ENCODE peak calls at places on chromosomes 12 and 14, in ten cellular contexts. S is stimulated activated CD8-positive, alpha-beta memory T cell treated with anti-CD3 and anti-CD28 coated beads, Interleukin-12 subunit alpha, Interleukin-12 subunit beta, amount 100 ng/mL, for 4 hours; Z is kidney tubule cell; D is Ammon's horn; P is ELR; G is COR-L47; N is ecto neural progenitor cell; J is HTR-8/SVneo; L is activated CD8-positive, alpha-beta memory T cell treated with anti-CD3 and anti-CD28 coated beads, Interleukin-2, amount 50 U/mL, for 4 hours; E is anterior cingulate cortex. Q is an unnamed sample.

GRCh38 chr12:100955139-100955538 is 160.6 kb downstream of the ANO4 start:
- DNase-seq in S (no peak), Z (peak), D (no peak), P (peak), G (no peak), N (no peak), J (peak), L (no peak), E (no peak), Q (no peak)

GRCh38 chr12:102197789-102198188 is at the start of gene PMCH:
- DNase-seq in S (no peak), Z (peak), D (no peak), P (peak), G (no peak), N (no peak), J (no peak), L (no peak), E (no peak), Q (no peak)

GRCh38 chr14:56046999-56047398 is 71.2 kb upstream of the PELI2 start:
- DNase-seq in S (no peak), Z (no peak), D (no peak), P (no peak), G (no peak), N (no peak), J (no peak), L (no peak), E (no peak), Q (no peak)

GRCh38 chr12:122860052-122860853 is 25.0 kb downstream of the HIP1R start:
- DNase-seq in S (peak), Z (peak), D (peak), P (peak), G (peak), N (peak), J (peak), L (peak), E (peak), Q (peak)

GRCh38 chr14:89912667-89913211 is 41.8 kb downstream of the EFCAB11 start:
- DNase-seq in S (no peak), Z (peak), D (peak), P (peak), G (peak), N (no peak), J (peak), L (no peak), E (peak), Q (no peak)

GRCh38 chr12:56267443-56268071 is 815 bp downstream of the COQ10A start:
- DNase-seq in S (no peak), Z (no peak), D (no peak), P (no peak), G (no peak), N (no peak), J (no peak), L (no peak), E (no peak), Q (peak)

GRCh38 chr14:38791862-38792261 is 311.2 kb downstream of the SEC23A start:
- DNase-seq in S (no peak), Z (no peak), D (no peak), P (no peak), G (no peak), N (no peak), J (no peak), L (no peak), E (no peak), Q (no peak)

GRCh38 chr14:54253195-54253947 is 143.4 kb upstream of the CDKN3 start:
- DNase-seq in S (no peak), Z (peak), D (no peak), P (peak), G (no peak), N (no peak), J (peak), L (no peak), E (no peak), Q (no peak)

GRCh38 chr12:88509347-88509746 is 70.9 kb downstream of the KITLG start:
- DNase-seq in S (no peak), Z (no peak), D (no peak), P (peak), G (no peak), N (no peak), J (no peak), L (no peak), E (no peak), Q (no peak)

GRCh38 chr14:105468621-105469241 is 5.9 kb upstream of the CRIP2 start:
- DNase-seq in S (no peak), Z (no peak), D (no peak), P (no peak), G (no peak), N (no peak), J (no peak), L (no peak), E (no peak), Q (no peak)

GRCh38 chr12:17060260-17060659 is 454.3 kb upstream of the LMO3 start:
- DNase-seq in S (no peak), Z (peak), D (no peak), P (peak), G (no peak), N (no peak), J (no peak), L (no peak), E (no peak), Q (no peak)

GRCh38 chr12:2958432-2959193 is 584 bp upstream of the TEAD4 start:
- DNase-seq in S (no peak), Z (peak), D (no peak), P (peak), G (peak), N (no peak), J (peak), L (no peak), E (no peak), Q (peak)

GRCh38 chr12:4763549-4763948 is 43.3 kb downstream of the GALNT8 start:
- DNase-seq in S (no peak), Z (no peak), D (no peak), P (peak), G (no peak), N (peak), J (no peak), L (no peak), E (no peak), Q (no peak)

GRCh38 chr12:57844725-57845477 is 1.6 kb downstream of the CTDSP2 start:
- DNase-seq in S (no peak), Z (peak), D (peak), P (peak), G (no peak), N (peak), J (peak), L (no peak), E (peak), Q (peak)

GRCh38 chr12:25585662-25586061 is 32.6 kb upstream of the LMNTD1 start:
- DNase-seq in S (no peak), Z (no peak), D (no peak), P (no peak), G (no peak), N (no peak), J (no peak), L (no peak), E (no peak), Q (no peak)

GRCh38 chr12:15044461-15044860 is 71.6 kb downstream of the PDE6H start:
- DNase-seq in S (no peak), Z (peak), D (no peak), P (no peak), G (no peak), N (no peak), J (no peak), L (no peak), E (no peak), Q (no peak)

GRCh38 chr12:109167781-109168180 is 51.4 kb downstream of the ACACB start:
- DNase-seq in S (no peak), Z (no peak), D (no peak), P (no peak), G (no peak), N (no peak), J (no peak), L (no peak), E (no peak), Q (no peak)

GRCh38 chr12:108117163-108117849 is 11.8 kb upstream of the WSCD2 start:
- DNase-seq in S (no peak), Z (no peak), D (no peak), P (no peak), G (no peak), N (no peak), J (no peak), L (no peak), E (no peak), Q (no peak)

GRCh38 chr12:107610030-107610859 is 75.4 kb upstream of the PWP1 start:
- DNase-seq in S (no peak), Z (peak), D (peak), P (peak), G (peak), N (peak), J (peak), L (no peak), E (no peak), Q (no peak)

GRCh38 chr12:64943686-64944085 is 119.2 kb downstream of the TBC1D30 start:
- DNase-seq in S (no peak), Z (no peak), D (no peak), P (peak), G (no peak), N (no peak), J (no peak), L (no peak), E (no peak), Q (no peak)

GRCh38 chr14:100621806-100622205 is 34.6 kb upstream of the BEGAIN start:
- DNase-seq in S (no peak), Z (no peak), D (no peak), P (no peak), G (no peak), N (no peak), J (no peak), L (no peak), E (no peak), Q (no peak)

GRCh38 chr12:94488449-94488848 is 28.8 kb upstream of the CEP83 start:
- DNase-seq in S (no peak), Z (no peak), D (peak), P (no peak), G (no peak), N (no peak), J (no peak), L (no peak), E (no peak), Q (no peak)

GRCh38 chr12:56998316-56998715 is 8.0 kb downstream of the ZBTB39 start:
- DNase-seq in S (no peak), Z (no peak), D (no peak), P (no peak), G (no peak), N (no peak), J (no peak), L (no peak), E (no peak), Q (no peak)

GRCh38 chr12:4775936-4776335 is 55.7 kb downstream of the GALNT8 start:
- DNase-seq in S (no peak), Z (no peak), D (peak), P (no peak), G (no peak), N (no peak), J (no peak), L (no peak), E (no peak), Q (no peak)

GRCh38 chr12:101759396-101760047 is 20.3 kb upstream of the SYCP3 start:
- DNase-seq in S (no peak), Z (peak), D (no peak), P (peak), G (no peak), N (no peak), J (peak), L (no peak), E (no peak), Q (no peak)

GRCh38 chr14:54593860-54594259 is 26.9 kb downstream of the SAMD4A start:
- DNase-seq in S (no peak), Z (peak), D (no peak), P (peak), G (no peak), N (no peak), J (no peak), L (no peak), E (no peak), Q (no peak)

GRCh38 chr12:111193511-111193910 is 175.4 kb downstream of the PHETA1 start:
- DNase-seq in S (no peak), Z (no peak), D (peak), P (no peak), G (no peak), N (no peak), J (no peak), L (no peak), E (no peak), Q (no peak)

GRCh38 chr12:54331-54730 is 12.2 kb upstream of the IQSEC3 start:
- DNase-seq in S (no peak), Z (no peak), D (no peak), P (no peak), G (no peak), N (no peak), J (no peak), L (no peak), E (no peak), Q (no peak)

GRCh38 chr12:91483471-91483985 is 300.9 kb upstream of the DCN start:
- DNase-seq in S (no peak), Z (no peak), D (no peak), P (no peak), G (no peak), N (no peak), J (no peak), L (no peak), E (no peak), Q (no peak)

GRCh38 chr14:21192875-21193535 is 37.1 kb upstream of the OR5AU1 start:
- DNase-seq in S (no peak), Z (no peak), D (no peak), P (peak), G (no peak), N (no peak), J (no peak), L (no peak), E (no peak), Q (no peak)

GRCh38 chr14:99566390-99567354 is 37.3 kb downstream of the CCDC85C start:
- DNase-seq in S (no peak), Z (no peak), D (no peak), P (no peak), G (no peak), N (no peak), J (no peak), L (no peak), E (no peak), Q (no peak)

GRCh38 chr12:132729541-132730320 is 19.1 kb downstream of the PGAM5 start:
- DNase-seq in S (no peak), Z (no peak), D (no peak), P (peak), G (no peak), N (no peak), J (no peak), L (no peak), E (no peak), Q (no peak)

GRCh38 chr12:63802012-63802608 is 22.4 kb downstream of the RXYLT1 start:
- DNase-seq in S (no peak), Z (peak), D (peak), P (peak), G (peak), N (no peak), J (peak), L (no peak), E (no peak), Q (no peak)

GRCh38 chr12:6200266-6201198 is at the start of gene CD9:
- DNase-seq in S (peak), Z (peak), D (peak), P (peak), G (no peak), N (peak), J (peak), L (peak), E (peak), Q (peak)

GRCh38 chr12:90546511-90546910 is 408.5 kb downstream of the CCER1 start:
- DNase-seq in S (no peak), Z (no peak), D (no peak), P (no peak), G (no peak), N (no peak), J (no peak), L (no peak), E (no peak), Q (no peak)

GRCh38 chr12:111444706-111445310 is 39.1 kb downstream of the SH2B3 start:
- DNase-seq in S (peak), Z (peak), D (peak), P (peak), G (no peak), N (peak), J (no peak), L (peak), E (no peak), Q (peak)

GRCh38 chr14:77065851-77066554 is 32.1 kb upstream of the CIPC start:
- DNase-seq in S (no peak), Z (no peak), D (no peak), P (no peak), G (no peak), N (no peak), J (no peak), L (no peak), E (no peak), Q (no peak)

Q was measured in body of pancreas.